ENCODE peak calls at places on chromosome 19, in four cellular contexts. O, T, V and A are unnamed samples.

GRCh38 chr19:1725100-1726064 is 27.9 kb upstream of the ONECUT3 start:
- DNase-seq in O (peak), T (peak), V (no peak), A (no peak)

GRCh38 chr19:33481863-33482262 is 39.7 kb downstream of the PEPD start:
- DNase-seq in O (no peak), T (no peak), V (no peak), A (no peak)

GRCh38 chr19:53463263-53463662 is 4.3 kb upstream of the ZNF813 start:
- DNase-seq in O (no peak), T (no peak), V (peak), A (no peak)

GRCh38 chr19:30174791-30175190 is 197.4 kb upstream of the ZNF536 start:
- DNase-seq in O (no peak), T (no peak), V (no peak), A (no peak)

GRCh38 chr19:14150770-14151661 is 14.6 kb upstream of the ASF1B start:
- DNase-seq in O (no peak), T (peak), V (no peak), A (no peak)

GRCh38 chr19:41356984-41357739 is 3.4 kb upstream of the TGFB1 start:
- DNase-seq in O (no peak), T (no peak), V (no peak), A (no peak)

GRCh38 chr19:56566904-56567273 is 379 bp upstream of the ZNF470 start:
- DNase-seq in O (no peak), T (peak), V (peak), A (peak)

GRCh38 chr19:3710265-3710812 is 2.2 kb downstream of the TJP3 start:
- DNase-seq in O (peak), T (peak), V (peak), A (no peak)

GRCh38 chr19:55642153-55643002 is 1.1 kb upstream of the ZNF581 start:
- DNase-seq in O (no peak), T (peak), V (peak), A (peak)

GRCh38 chr19:16885166-16885565 is 3.6 kb upstream of the F2RL3 start:
- DNase-seq in O (peak), T (no peak), V (no peak), A (no peak)

GRCh38 chr19:21101511-21102242 is 19.7 kb downstream of the ZNF714 start:
- DNase-seq in O (no peak), T (no peak), V (no peak), A (no peak)

GRCh38 chr19:34436716-34437115 is 8.5 kb downstream of the UBA2 start:
- DNase-seq in O (peak), T (no peak), V (no peak), A (no peak)

GRCh38 chr19:33720155-33720493 is 76.5 kb upstream of the KCTD15 start:
- DNase-seq in O (no peak), T (no peak), V (no peak), A (no peak)

GRCh38 chr19:46287585-46287984 is 9.3 kb upstream of the HIF3A start:
- DNase-seq in O (peak), T (no peak), V (no peak), A (no peak)

GRCh38 chr19:40521276-40521675 is 54.5 kb downstream of the SPTBN4 start:
- DNase-seq in O (peak), T (no peak), V (no peak), A (peak)

GRCh38 chr19:29680937-29681336 is 15.7 kb downstream of the PLEKHF1 start:
- DNase-seq in O (no peak), T (no peak), V (no peak), A (no peak)

GRCh38 chr19:38977445-38978314 is 2.1 kb upstream of the FBXO17 start:
- DNase-seq in O (no peak), T (no peak), V (no peak), A (peak)

GRCh38 chr19:1045247-1045603 is 5.3 kb downstream of the ABCA7 start:
- DNase-seq in O (no peak), T (peak), V (no peak), A (peak)

GRCh38 chr19:18193388-18194207 is 580 bp downstream of the MPV17L2 start:
- DNase-seq in O (no peak), T (no peak), V (peak), A (no peak)

GRCh38 chr19:6739884-6740588 is 556 bp downstream of the TRIP10 start:
- DNase-seq in O (no peak), T (peak), V (no peak), A (peak)

GRCh38 chr19:51702103-51702753 is 9.1 kb downstream of the SPACA6 start:
- DNase-seq in O (peak), T (peak), V (peak), A (peak)

GRCh38 chr19:5985098-5985783 is 7.3 kb upstream of the RANBP3 start:
- DNase-seq in O (peak), T (no peak), V (no peak), A (no peak)

GRCh38 chr19:18856385-18857126 is 24.8 kb downstream of the UPF1 start:
- DNase-seq in O (peak), T (no peak), V (no peak), A (no peak)

GRCh38 chr19:19460761-19461265 is 54.5 kb downstream of the TSSK6 start:
- DNase-seq in O (peak), T (peak), V (peak), A (peak)

GRCh38 chr19:39946532-39946931 is 12.1 kb upstream of the FCGBP start:
- DNase-seq in O (peak), T (no peak), V (no peak), A (no peak)

GRCh38 chr19:2423913-2424685 is 3.3 kb downstream of the TIMM13 start:
- DNase-seq in O (no peak), T (peak), V (no peak), A (no peak)

GRCh38 chr19:39212377-39212742 is 8.3 kb upstream of the SYCN start:
- DNase-seq in O (peak), T (peak), V (no peak), A (peak)

GRCh38 chr19:30898353-30899103 is 450.7 kb downstream of the TSHZ3 start:
- DNase-seq in O (no peak), T (no peak), V (no peak), A (no peak)

GRCh38 chr19:11007376-11007775 is 46.5 kb downstream of the SMARCA4 start:
- DNase-seq in O (no peak), T (no peak), V (no peak), A (no peak)

GRCh38 chr19:7917292-7918061 is 2.7 kb upstream of the SNAPC2 start:
- DNase-seq in O (peak), T (peak), V (no peak), A (peak)
- H3K4me3 ChIP-seq in O (peak), T (no peak), V (peak), A (peak)

GRCh38 chr19:44113138-44113783 is at the start of gene ZNF225:
- DNase-seq in O (peak), T (peak), V (peak), A (peak)
- TF ChIP-seq CTCF in O (no peak), T (no peak), V (no peak), A (no peak)

GRCh38 chr19:8576273-8576993 is 809 bp downstream of the MYO1F start:
- DNase-seq in O (no peak), T (no peak), V (no peak), A (peak)

GRCh38 chr19:8577247-8577646 is at the start of gene MYO1F:
- DNase-seq in O (no peak), T (peak), V (peak), A (peak)

GRCh38 chr19:8577741-8578140 is 499 bp upstream of the MYO1F start:
- DNase-seq in O (no peak), T (no peak), V (no peak), A (no peak)

GRCh38 chr19:8573316-8573715 is 3.9 kb downstream of the MYO1F start:
- DNase-seq in O (no peak), T (no peak), V (no peak), A (no peak)

GRCh38 chr19:8575467-8575997 is 1.7 kb downstream of the MYO1F start:
- DNase-seq in O (peak), T (no peak), V (no peak), A (no peak)
- H3K4me3 ChIP-seq in O (no peak), T (peak), V (peak), A (peak)

GRCh38 chr19:15631817-15632216 is 8.9 kb upstream of the CYP4F3 start:
- DNase-seq in O (no peak), T (no peak), V (no peak), A (peak)
- TF ChIP-seq CTCF in O (peak), T (peak), V (no peak), A (peak)

GRCh38 chr19:49420227-49420626 is 3.0 kb downstream of the PTH2 start:
- DNase-seq in O (no peak), T (no peak), V (no peak), A (no peak)

GRCh38 chr19:49422407-49423277 is 599 bp downstream of the PTH2 start:
- DNase-seq in O (peak), T (no peak), V (no peak), A (peak)

GRCh38 chr19:49421878-49422202 is 1.4 kb downstream of the PTH2 start:
- DNase-seq in O (no peak), T (no peak), V (no peak), A (no peak)

GRCh38 chr19:49419173-49419572 is 4.1 kb downstream of the PTH2 start:
- DNase-seq in O (no peak), T (no peak), V (no peak), A (no peak)

DNA sequence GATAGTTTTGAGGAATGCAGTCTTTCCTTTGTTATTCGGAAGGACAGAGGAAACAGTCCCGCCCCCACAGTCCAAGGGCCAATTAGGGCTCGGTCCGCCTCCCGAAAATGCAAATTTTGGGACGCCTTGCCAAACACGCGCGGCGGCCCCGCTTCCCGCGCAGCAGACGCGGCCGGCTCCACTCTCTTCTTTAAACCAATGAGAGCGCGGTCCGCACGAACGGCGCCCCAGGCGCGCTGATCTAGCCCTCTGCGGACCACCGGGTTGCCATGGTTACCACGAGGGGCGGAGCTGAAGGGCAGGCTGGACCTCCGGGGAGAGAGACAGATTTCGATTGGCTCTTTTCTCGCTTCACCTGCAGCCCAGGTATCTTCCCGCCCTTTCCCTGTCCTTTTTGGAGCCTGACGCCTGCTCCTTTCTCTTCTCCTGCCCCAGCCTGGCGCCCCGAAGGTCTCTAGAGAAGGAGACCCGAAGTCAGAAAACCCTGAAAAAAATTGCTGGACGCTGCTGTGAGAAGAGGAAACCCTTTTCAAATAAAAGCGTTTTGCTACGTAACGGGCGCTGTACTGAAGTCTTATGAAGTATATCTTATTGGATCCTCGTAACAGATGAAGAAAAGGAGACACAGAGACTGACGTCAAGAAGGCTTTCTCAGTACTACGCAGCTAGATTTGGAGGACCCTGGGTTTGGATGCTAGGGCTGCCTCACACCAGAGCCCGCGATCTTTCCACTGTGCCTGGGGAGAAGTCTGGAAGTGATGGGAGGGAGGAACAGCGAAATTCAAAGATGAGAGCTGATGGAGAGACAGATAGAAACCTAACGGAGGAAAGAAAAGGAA is 2.0 kb downstream of the PTH2 start:
- DNase-seq in O (peak), T (peak), V (no peak), A (no peak)
- H3K4me3 ChIP-seq in O (no peak), T (no peak), V (no peak), A (no peak)

DNA sequence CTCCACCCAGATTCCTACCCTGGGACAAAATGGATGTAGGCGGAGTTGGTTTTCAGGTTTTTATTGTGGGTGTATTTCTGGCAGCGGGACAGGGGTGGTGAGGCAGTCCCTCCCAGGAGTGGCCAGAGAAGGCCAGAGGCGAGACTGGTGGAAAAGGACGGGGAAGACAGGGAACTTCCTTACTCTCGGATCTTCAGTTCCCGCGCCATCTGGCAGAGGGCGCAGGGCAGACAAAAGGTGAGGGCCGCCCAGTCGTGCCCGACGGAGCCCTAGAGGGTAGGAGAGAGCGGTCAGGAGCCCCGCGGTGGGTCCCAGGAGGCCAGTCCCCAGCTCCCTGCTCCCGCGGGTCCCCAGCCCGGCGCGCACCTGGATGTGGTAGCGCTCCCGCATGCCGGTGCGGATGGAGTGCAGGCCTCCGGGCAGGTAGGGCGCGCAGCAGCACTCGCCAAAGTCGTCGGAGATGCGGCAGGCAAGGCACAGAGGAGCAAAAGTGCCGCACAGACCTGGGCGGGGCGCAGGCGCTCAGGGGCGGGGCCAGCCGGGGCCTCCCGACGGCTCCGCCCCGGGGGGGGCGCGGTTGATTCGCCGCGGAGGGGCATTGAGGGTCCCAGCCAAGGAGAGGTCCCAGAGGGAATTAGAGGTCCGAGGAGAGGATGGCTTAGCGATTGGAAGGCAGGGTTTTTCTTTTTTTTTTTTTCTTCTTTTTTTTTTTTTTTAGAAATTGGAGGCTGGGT is 3.0 kb downstream of the CNFN start:
- DNase-seq in O (peak), T (peak), V (peak), A (peak)
- TF ChIP-seq CTCF in O (peak), T (peak), V (no peak), A (peak)

GRCh38 chr19:15463865-15464371 is 426 bp downstream of the RASAL3 start:
- DNase-seq in O (no peak), T (peak), V (no peak), A (peak)
- H3K4me3 ChIP-seq in O (no peak), T (peak), V (peak), A (peak)

GRCh38 chr19:13087795-13088537 is 14.7 kb downstream of the LYL1 start:
- DNase-seq in O (no peak), T (no peak), V (no peak), A (no peak)

GRCh38 chr19:13090511-13091231 is 12.0 kb downstream of the LYL1 start:
- DNase-seq in O (no peak), T (peak), V (no peak), A (no peak)

GRCh38 chr19:13087295-13087694 is 15.4 kb downstream of the LYL1 start:
- DNase-seq in O (no peak), T (no peak), V (no peak), A (no peak)

GRCh38 chr19:13089857-13090507 is 12.7 kb downstream of the LYL1 start:
- DNase-seq in O (no peak), T (no peak), V (no peak), A (no peak)

DNA sequence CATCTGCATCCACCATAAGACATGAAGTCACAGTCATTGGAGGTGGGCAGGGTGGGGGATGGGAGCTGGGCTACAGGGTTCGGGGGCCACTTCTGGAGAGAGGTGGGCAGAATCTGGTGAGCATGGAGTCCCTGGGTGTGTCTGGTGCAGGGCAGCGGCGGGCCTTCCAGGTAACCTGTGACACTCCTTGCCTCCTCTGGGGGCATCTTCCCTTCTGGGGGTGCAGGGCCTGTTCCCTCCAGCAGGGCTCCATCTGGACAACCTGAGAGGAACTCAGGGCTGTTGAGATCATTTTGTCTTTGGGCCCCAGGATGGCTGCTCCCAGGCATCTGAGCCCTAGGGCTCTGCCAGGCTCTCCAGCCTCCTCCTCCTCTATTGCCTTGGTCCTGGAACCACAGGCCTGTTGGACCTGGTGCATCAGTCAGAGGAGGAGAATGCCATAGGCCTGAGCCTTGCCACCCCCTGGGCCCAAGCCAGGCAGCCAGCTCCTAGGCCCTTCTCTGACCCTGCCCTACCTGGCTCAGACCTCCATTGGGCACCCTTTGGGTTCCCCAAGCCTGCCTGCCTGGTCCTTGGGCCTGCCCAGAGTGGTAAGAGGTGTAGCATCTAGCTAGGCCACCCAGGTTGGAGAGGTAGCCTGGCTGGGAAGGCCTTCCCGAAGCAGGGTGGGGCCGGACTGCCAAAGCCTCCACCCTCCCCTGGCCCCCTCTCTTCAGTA is 13.4 kb downstream of the LYL1 start:
- DNase-seq in O (no peak), T (no peak), V (no peak), A (peak)
- TF ChIP-seq CTCF in O (peak), T (no peak), V (no peak), A (peak)

DNA sequence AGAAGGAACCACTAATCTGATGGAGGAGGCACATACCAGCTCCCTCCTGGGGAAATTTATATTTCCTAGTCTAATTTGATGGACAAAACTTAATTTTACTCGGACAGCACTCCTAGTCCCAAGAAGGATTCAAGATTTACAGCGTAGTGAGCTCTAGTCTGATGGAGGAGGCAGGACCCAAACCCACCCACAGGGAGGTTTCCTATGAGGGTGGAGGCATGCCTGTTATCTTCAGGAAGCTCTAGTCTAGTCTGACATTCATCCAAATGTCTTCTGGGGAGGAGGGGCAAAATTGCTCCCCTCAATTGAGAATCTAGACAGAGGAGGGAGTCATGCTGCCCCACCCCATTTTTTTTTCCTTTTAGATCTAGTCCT is 10.4 kb upstream of the BCL3 start:
- DNase-seq in O (no peak), T (no peak), V (no peak), A (no peak)
- H3K4me3 ChIP-seq in O (no peak), T (no peak), V (no peak), A (no peak)